ENCODE peak calls at places on chromosomes 2 and 18, in four cellular contexts. A is ovary, T is GM12878, J is K562. F is an unnamed sample. For H3K4me1, the result is how much of the 10 kb centered on the place peaks cover.

GRCh38 chr2:211665299-211665698 is 873.3 kb downstream of the ERBB4 start:
- DNase-seq in A (no peak), T (no peak), J (no peak), F (no peak)

GRCh38 chr2:27320958-27321543 is 1.8 kb downstream of the MPV17 start:
- DNase-seq in A (peak), T (no peak), J (peak), F (peak)

GRCh38 chr2:101740555-101740964 is 43.1 kb downstream of the MAP4K4 start:
- DNase-seq in A (no peak), T (no peak), J (no peak), F (no peak)

GRCh38 chr2:219446101-219446504 is 11.5 kb downstream of the SPEG start:
- DNase-seq in A (peak), T (no peak), J (no peak), F (no peak)

GRCh38 chr2:98875081-98875728 is 60.8 kb downstream of the CRACDL start:
- DNase-seq in A (no peak), T (peak), J (no peak), F (no peak)

GRCh38 chr18:51006061-51006818 is 23.8 kb upstream of the SMAD4 start:
- DNase-seq in A (no peak), T (no peak), J (no peak), F (no peak)

GRCh38 chr2:95023222-95023597 is 2.3 kb upstream of the MAL start:
- DNase-seq in A (no peak), T (no peak), J (no peak), F (no peak)

GRCh38 chr2:129877795-129878775 is 101.4 kb upstream of the RAB6C start:
- DNase-seq in A (peak), T (no peak), J (no peak), F (no peak)

GRCh38 chr2:200471324-200471848 is 38.5 kb downstream of the KCTD18 start:
- DNase-seq in A (no peak), T (peak), J (peak), F (no peak)

GRCh38 chr2:182522428-182522896 is 95.6 kb upstream of the PDE1A start:
- DNase-seq in A (no peak), T (no peak), J (no peak), F (no peak)

GRCh38 chr18:6557470-6558245 is 142.9 kb upstream of the L3MBTL4 start:
- DNase-seq in A (no peak), T (no peak), J (no peak), F (peak)

GRCh38 chr18:2853173-2853925 is 6.5 kb downstream of the EMILIN2 start:
- DNase-seq in A (no peak), T (no peak), J (no peak), F (no peak)

GRCh38 chr2:154565433-154565832 is 133.1 kb upstream of the KCNJ3 start:
- DNase-seq in A (no peak), T (no peak), J (no peak), F (no peak)

GRCh38 chr2:102893870-102894269 is 132.0 kb downstream of the TMEM182 start:
- DNase-seq in A (no peak), T (no peak), J (no peak), F (no peak)

GRCh38 chr2:67463810-67464209 is 66.7 kb downstream of the ETAA1 start:
- DNase-seq in A (no peak), T (no peak), J (no peak), F (no peak)

GRCh38 chr2:100991404-100991773 is 10.7 kb upstream of the RPL31 start:
- DNase-seq in A (no peak), T (no peak), J (no peak), F (no peak)

GRCh38 chr2:172985139-172985874 is 90.3 kb upstream of the MAP3K20 start:
- DNase-seq in A (no peak), T (no peak), J (no peak), F (no peak)

GRCh38 chr2:47950340-47951280 is 44.3 kb upstream of the FBXO11 start:
- DNase-seq in A (no peak), T (no peak), J (no peak), F (no peak)

GRCh38 chr2:152200562-152201465 is 25.3 kb upstream of the STAM2 start:
- DNase-seq in A (peak), T (no peak), J (peak), F (peak)

GRCh38 chr18:46155652-46156051 is 51.5 kb downstream of the HAUS1 start:
- DNase-seq in A (no peak), T (no peak), J (no peak), F (no peak)

GRCh38 chr2:233814063-233814435 is 35.9 kb downstream of the MROH2A start:
- DNase-seq in A (no peak), T (no peak), J (peak), F (no peak)

GRCh38 chr2:208265371-208265806 is 666 bp upstream of the PIKFYVE start:
- DNase-seq in A (no peak), T (no peak), J (peak), F (no peak)

GRCh38 chr2:224883700-224884099 is 158.6 kb downstream of the DOCK10 start:
- DNase-seq in A (no peak), T (no peak), J (no peak), F (no peak)

GRCh38 chr2:224887159-224887558 is 155.1 kb downstream of the DOCK10 start:
- DNase-seq in A (no peak), T (no peak), J (no peak), F (no peak)

GRCh38 chr2:224885295-224885694 is 157.0 kb downstream of the DOCK10 start:
- DNase-seq in A (no peak), T (no peak), J (no peak), F (no peak)

GRCh38 chr2:224884188-224884587 is 158.1 kb downstream of the DOCK10 start:
- DNase-seq in A (no peak), T (no peak), J (no peak), F (peak)

GRCh38 chr2:224885836-224886547 is 156.3 kb downstream of the DOCK10 start:
- DNase-seq in A (no peak), T (peak), J (no peak), F (no peak)
- H3K4me1 ChIP-seq in A (under half), T (under half), J (under half), F (under half)

GRCh38 chr2:110206056-110206455 is 1.2 kb upstream of the NPHP1 start:
- DNase-seq in A (no peak), T (no peak), J (peak), F (no peak)

GRCh38 chr2:110204408-110205385 is at the start of gene NPHP1:
- DNase-seq in A (peak), T (peak), J (peak), F (peak)
- TF ChIP-seq POLR2A in A (peak), T (peak), J (peak), F (no peak)

GRCh38 chr2:20071397-20072383 is 20.3 kb upstream of the LAPTM4A start:
- DNase-seq in A (peak), T (no peak), J (no peak), F (no peak)
- TF ChIP-seq EP300 in A (peak), T (no peak), J (no peak), F (no peak)

GRCh38 chr2:171874517-171874916 is 19.5 kb downstream of the SLC25A12 start:
- DNase-seq in A (no peak), T (no peak), J (no peak), F (no peak)
- H3K4me1 ChIP-seq in A (under half), T (under half), J (under half), F (under half)

DNA sequence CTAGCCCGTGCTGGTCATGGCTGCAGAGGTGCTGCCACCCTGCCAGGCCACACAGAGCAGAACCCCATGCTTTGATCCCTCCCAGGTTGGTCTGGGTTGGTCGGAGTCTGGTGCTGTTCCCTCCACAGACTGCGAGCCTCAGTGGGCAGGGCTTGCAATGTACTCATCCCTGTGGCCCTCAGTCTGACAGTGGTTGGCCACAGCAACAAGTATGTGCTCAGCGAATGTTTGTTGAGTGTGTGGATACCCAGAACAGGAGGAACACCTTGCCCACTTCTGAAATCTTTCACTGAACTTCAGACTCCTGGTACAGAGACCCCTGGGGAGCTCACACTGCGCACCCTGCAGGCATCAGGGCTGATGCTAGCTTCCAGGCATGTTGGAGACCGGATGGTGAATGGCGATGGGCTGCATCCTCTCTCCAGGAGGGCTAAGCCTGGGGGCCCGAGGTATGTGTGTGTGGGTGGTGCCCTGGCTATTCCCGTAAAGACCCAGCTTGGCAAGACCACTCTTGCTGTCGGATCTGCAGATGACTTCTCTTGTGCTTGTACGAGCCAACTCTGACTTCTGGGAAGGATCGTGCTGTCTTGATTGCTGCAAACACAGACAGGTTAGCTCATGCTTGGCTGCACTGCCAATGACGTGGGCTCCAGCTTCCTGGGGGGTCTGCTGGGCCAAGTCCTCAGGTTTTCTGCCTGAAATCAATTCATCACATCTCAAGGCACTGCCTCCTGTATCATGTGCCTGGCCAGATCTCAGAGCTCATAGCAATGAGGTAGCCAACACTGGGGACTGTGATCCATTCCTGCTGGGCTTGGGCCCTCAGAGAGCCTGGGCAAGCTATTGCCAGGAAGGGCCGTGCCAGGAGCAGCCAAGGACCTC is 43.7 kb downstream of the RHOB start:
- DNase-seq in A (peak), T (no peak), J (no peak), F (peak)
- TF ChIP-seq POLR2A in A (no peak), T (no peak), J (no peak), F (no peak)

DNA sequence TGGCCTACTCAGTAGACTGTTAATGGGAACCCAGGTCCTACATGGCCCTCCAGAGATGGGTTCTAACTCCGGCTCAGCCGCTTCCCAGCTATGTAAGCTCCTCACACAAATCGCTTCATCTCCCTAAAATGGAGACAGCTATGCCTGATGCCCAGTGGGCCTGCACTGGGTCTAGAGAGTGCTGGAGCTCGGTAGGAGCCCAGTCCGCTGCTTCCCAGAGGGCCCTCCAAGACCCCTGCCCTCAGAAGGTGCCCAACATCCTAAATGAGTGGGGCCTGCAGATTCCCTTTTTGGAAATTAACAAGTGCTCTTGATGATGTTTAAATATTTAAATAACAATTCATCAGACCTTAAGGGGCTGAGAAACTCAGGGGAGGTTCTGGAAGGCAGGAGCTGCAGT is 47.1 kb downstream of the HS1BP3 start:
- DNase-seq in A (no peak), T (no peak), J (no peak), F (peak)
- TF ChIP-seq EP300 in A (no peak), T (no peak), J (no peak), F (no peak)

GRCh38 chr2:111640480-111640879 is 243.5 kb downstream of the ANAPC1 start:
- DNase-seq in A (no peak), T (no peak), J (no peak), F (no peak)
- H3K4me1 ChIP-seq in A (under half), T (under half), J (under half), F (under half)

DNA sequence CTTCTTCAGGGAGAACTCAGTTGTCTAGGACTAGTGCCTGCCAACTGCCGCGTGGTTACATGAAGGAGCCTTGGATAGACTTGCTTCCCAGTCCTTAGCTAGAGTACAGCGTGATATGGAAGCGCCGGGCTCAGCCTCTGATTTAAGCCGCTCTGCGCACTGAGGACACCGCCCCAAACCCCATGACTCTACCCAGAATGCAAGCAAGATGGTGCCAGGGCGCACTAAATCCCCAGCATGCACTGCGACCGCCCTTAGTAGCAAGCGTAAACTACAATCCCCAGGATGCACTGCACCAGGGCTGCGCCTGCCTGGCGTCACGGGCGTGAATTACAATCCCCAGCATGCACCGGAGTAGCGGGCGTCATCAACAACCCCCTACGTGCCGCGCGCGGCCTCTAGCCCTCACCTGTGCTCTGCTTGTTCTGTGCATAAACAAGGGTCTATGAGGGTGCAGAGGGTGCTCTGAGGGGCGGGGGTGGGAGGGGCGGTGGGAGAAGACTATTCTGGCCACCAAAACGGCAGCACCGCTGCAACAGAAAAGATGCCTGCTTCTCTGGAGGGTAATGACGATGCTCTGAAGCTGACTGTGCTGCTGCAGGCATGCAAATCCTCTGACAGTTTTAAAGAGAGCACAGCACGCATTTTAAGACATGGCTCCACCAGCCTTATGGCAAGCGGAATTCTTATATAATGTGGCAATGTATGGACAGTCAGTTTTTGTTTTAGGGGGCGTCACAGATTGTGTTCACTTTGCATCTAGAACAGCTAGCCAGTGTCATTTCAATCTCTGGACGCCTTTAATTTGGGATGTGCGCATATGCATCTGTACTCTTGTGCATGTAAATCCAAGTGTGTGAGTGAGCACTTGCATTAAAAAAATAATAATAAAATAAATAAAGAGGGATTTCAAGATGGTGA is 282.5 kb upstream of the MYT1L start:
- DNase-seq in A (peak), T (peak), J (peak), F (peak)
- TF ChIP-seq POLR2A in A (no peak), T (peak), J (peak), F (no peak)

GRCh38 chr18:31702449-31702848 is 18.1 kb upstream of the B4GALT6 start:
- DNase-seq in A (no peak), T (no peak), J (peak), F (no peak)
- TF ChIP-seq EP300 in A (no peak), T (no peak), J (peak), F (no peak)

GRCh38 chr18:11146238-11146946 is 3.0 kb downstream of the PIEZO2 start:
- DNase-seq in A (no peak), T (no peak), J (no peak), F (no peak)

GRCh38 chr18:11148655-11149440 is 521 bp downstream of the PIEZO2 start:
- DNase-seq in A (no peak), T (no peak), J (no peak), F (no peak)

GRCh38 chr18:11147962-11148654 is 1.3 kb downstream of the PIEZO2 start:
- DNase-seq in A (no peak), T (no peak), J (no peak), F (no peak)

GRCh38 chr18:11146947-11147345 is 2.4 kb downstream of the PIEZO2 start:
- DNase-seq in A (no peak), T (no peak), J (no peak), F (no peak)

DNA sequence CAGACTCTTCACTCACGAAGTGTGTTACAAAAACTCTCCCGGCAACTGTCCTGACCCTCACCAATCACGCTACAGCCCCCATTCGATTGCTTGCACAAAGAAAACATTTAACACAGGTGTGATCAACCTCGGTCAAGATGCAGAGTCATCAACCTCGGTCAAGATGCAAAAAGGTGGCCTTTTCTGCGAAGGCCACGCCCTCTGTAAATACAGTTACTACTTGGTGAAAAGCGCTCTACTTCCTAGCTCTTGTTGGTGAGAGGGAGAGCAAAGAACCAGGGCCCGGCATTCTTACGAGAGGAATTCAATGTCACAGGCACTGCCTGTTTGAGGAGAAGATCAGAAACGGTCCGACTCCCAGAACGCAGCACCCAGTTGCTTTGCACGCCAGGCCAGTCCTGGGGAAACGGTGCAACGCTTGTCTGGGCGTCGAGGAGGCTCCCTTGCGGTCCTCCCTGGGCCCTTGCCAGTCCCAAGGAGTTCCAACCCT is 2.0 kb downstream of the PIEZO2 start:
- DNase-seq in A (no peak), T (no peak), J (no peak), F (no peak)
- H3K4me1 ChIP-seq in A (under half), T (under half), J (under half), F (under half)